ENCODE peak calls at places on chromosome 19, in seven cellular contexts. Y, B, I, R, M, O and V are unnamed samples.

GRCh38 chr19:33193864-33194362 is at the start of gene LRP3:
- ATAC-seq in R (no peak), B (peak; percentile 76), I (peak; percentile 62), Y (no peak), M (no peak), O (no peak), V (peak; percentile 77)

GRCh38 chr19:47778954-47779351 is 450 bp downstream of the SELENOW start:
- ATAC-seq in Y (peak; percentile 3), R (peak; percentile 5), I (peak; percentile 56), B (peak; percentile 36), M (peak; percentile 18), O (peak; percentile 10), V (peak; percentile 14)

GRCh38 chr19:4375620-4376228 is 24.6 kb downstream of the SH3GL1 start:
- ATAC-seq in M (peak; percentile 71), R (peak; percentile 78), Y (no peak), I (no peak), B (no peak), O (no peak), V (no peak)

GRCh38 chr19:4059931-4060620 is 6.6 kb downstream of the ZBTB7A start:
- ATAC-seq in O (peak; percentile 69), I (peak; percentile 13), Y (peak; percentile 28), B (peak; percentile 37), M (peak; percentile 75), R (peak; percentile 64), V (peak; percentile 29)

GRCh38 chr19:40601061-40601973 is at the start of gene LTBP4:
- ATAC-seq in M (no peak), R (no peak), O (no peak), Y (peak; percentile 7), I (no peak), B (no peak), V (no peak)

GRCh38 chr19:35915508-35915907 is 7.4 kb upstream of the TYROBP start:
- ATAC-seq in I (no peak), Y (no peak), R (no peak), M (no peak), O (no peak), B (no peak), V (no peak)

GRCh38 chr19:2394054-2394668 is 33.2 kb downstream of the TIMM13 start:
- ATAC-seq in O (peak; percentile 59), M (peak; percentile 83), I (no peak), Y (peak; percentile 89), B (no peak), R (peak; percentile 85), V (no peak)

GRCh38 chr19:8150178-8150865 is 930 bp upstream of the FBN3 start:
- ATAC-seq in I (no peak), Y (no peak), O (no peak), M (no peak), R (no peak), B (no peak), V (no peak)

GRCh38 chr19:46625731-46626130 is 842 bp upstream of the PTGIR start:
- ATAC-seq in Y (no peak), M (no peak), B (no peak), R (no peak), O (no peak), I (no peak), V (no peak)

GRCh38 chr19:19747357-19748220 is 14.7 kb upstream of the ZNF14 start:
- ATAC-seq in M (no peak), Y (no peak), O (no peak), B (no peak), R (no peak), I (no peak), V (no peak)

GRCh38 chr19:38596057-38596981 is 21.4 kb downstream of the MAP4K1 start:
- ATAC-seq in B (no peak), I (no peak), O (no peak), Y (no peak), R (peak; percentile 42), M (no peak), V (no peak)

GRCh38 chr19:15265849-15266248 is 33.6 kb upstream of the EPHX3 start:
- ATAC-seq in O (no peak), R (no peak), I (peak; percentile 85), B (peak; percentile 85), M (no peak), Y (no peak), V (peak; percentile 95)

GRCh38 chr19:45638930-45639729 is at the start of gene EML2:
- ATAC-seq in R (peak; percentile 19), O (no peak), I (peak; percentile 54), Y (peak; percentile 30), M (peak; percentile 11), B (peak; percentile 53), V (peak; percentile 30)

GRCh38 chr19:13872695-13873389 is 4.1 kb upstream of the NANOS3 start:
- ATAC-seq in R (peak; percentile 83), B (peak; percentile 55), Y (peak; percentile 93), M (peak; percentile 80), O (peak; percentile 81), I (peak; percentile 59), V (peak; percentile 39)